ENCODE peak calls at places on chromosomes 7 and 10, in nine cellular contexts. L is activated CD4-positive, alpha-beta T cell treated with anti-CD3 and anti-CD28 coated beads for 24 hours; G is myocyte; C is GM10248; W is transverse colon; E is stimulated activated CD4-positive, alpha-beta T cell treated with anti-CD3 and anti-CD28 coated beads, TNF-alpha, amount 100 ng/mL, for 4 hours; X is right cardiac atrium; A is CD8-positive, alpha-beta T cell; U is foreskin fibroblast. Y is an unnamed sample.

GRCh38 chr10:126972622-126973414 is 67.6 kb downstream of the DOCK1 start:
- DNase-seq in L (no peak), G (peak), C (no peak), W (no peak), E (no peak), X (no peak), A (no peak), U (peak), Y (peak)

GRCh38 chr7:130890176-130891020 is 156.4 kb upstream of the KLF14 start:
- DNase-seq in L (no peak), G (peak), C (no peak), W (no peak), E (no peak), X (no peak), A (no peak), U (peak), Y (no peak)

GRCh38 chr7:47351233-47352154 is 230.4 kb downstream of the TNS3 start:
- DNase-seq in L (no peak), G (no peak), C (no peak), W (peak), E (no peak), X (no peak), A (no peak), U (no peak), Y (no peak)

GRCh38 chr10:24208661-24209420 is at the start of gene KIAA1217:
- DNase-seq in L (no peak), G (peak), C (peak), W (peak), E (no peak), X (peak), A (no peak), U (peak), Y (peak)

GRCh38 chr10:97508342-97508741 is 9.6 kb downstream of the UBTD1 start:
- DNase-seq in L (no peak), G (no peak), C (no peak), W (no peak), E (no peak), X (no peak), A (no peak), U (peak), Y (peak)

GRCh38 chr7:12716134-12716667 is 28.8 kb downstream of the ARL4A start:
- DNase-seq in L (no peak), G (no peak), C (no peak), W (no peak), E (no peak), X (no peak), A (no peak), U (no peak), Y (no peak)

GRCh38 chr10:64286533-64286932 is 765.3 kb downstream of the REEP3 start:
- DNase-seq in L (no peak), G (no peak), C (no peak), W (no peak), E (no peak), X (no peak), A (no peak), U (no peak), Y (no peak)

GRCh38 chr7:150831851-150832250 is 20.5 kb upstream of the AOC1 start:
- DNase-seq in L (no peak), G (peak), C (no peak), W (no peak), E (no peak), X (no peak), A (no peak), U (no peak), Y (no peak)

GRCh38 chr10:79422178-79422892 is 23.1 kb downstream of the ZCCHC24 start:
- DNase-seq in L (no peak), G (peak), C (no peak), W (no peak), E (no peak), X (peak), A (no peak), U (peak), Y (no peak)

GRCh38 chr10:112844681-112845080 is 105.4 kb upstream of the TCF7L2 start:
- DNase-seq in L (no peak), G (no peak), C (no peak), W (no peak), E (no peak), X (no peak), A (no peak), U (peak), Y (no peak)

GRCh38 chr10:126905776-126906703 is 812 bp downstream of the DOCK1 start:
- DNase-seq in L (no peak), G (peak), C (no peak), W (peak), E (no peak), X (peak), A (no peak), U (peak), Y (peak)

GRCh38 chr10:59709472-59710125 is at the start of gene SLC16A9:
- DNase-seq in L (peak), G (peak), C (peak), W (peak), E (no peak), X (peak), A (no peak), U (peak), Y (peak)

GRCh38 chr10:88994034-88994433 is 3.4 kb downstream of the FAS start:
- DNase-seq in L (no peak), G (no peak), C (peak), W (no peak), E (no peak), X (no peak), A (no peak), U (peak), Y (no peak)

GRCh38 chr7:110544199-110544598 is 546.7 kb upstream of the LRRN3 start:
- DNase-seq in L (no peak), G (no peak), C (no peak), W (no peak), E (no peak), X (no peak), A (no peak), U (peak), Y (no peak)

GRCh38 chr10:89347706-89348457 is 20.1 kb downstream of the IFIT3 start:
- DNase-seq in L (no peak), G (no peak), C (no peak), W (no peak), E (no peak), X (no peak), A (no peak), U (no peak), Y (no peak)

GRCh38 chr7:17771901-17772408 is 168.3 kb downstream of the SNX13 start:
- DNase-seq in L (no peak), G (no peak), C (no peak), W (no peak), E (no peak), X (no peak), A (no peak), U (no peak), Y (no peak)

GRCh38 chr7:77439572-77439971 is 23.4 kb upstream of the GSAP start:
- DNase-seq in L (no peak), G (peak), C (no peak), W (peak), E (no peak), X (peak), A (no peak), U (peak), Y (peak)

GRCh38 chr7:157008206-157009169 is 2.0 kb downstream of the MNX1 start:
- DNase-seq in L (no peak), G (no peak), C (no peak), W (no peak), E (no peak), X (no peak), A (no peak), U (no peak), Y (no peak)

GRCh38 chr7:44634839-44635591 is 28.6 kb downstream of the OGDH start:
- DNase-seq in L (no peak), G (peak), C (no peak), W (peak), E (no peak), X (peak), A (peak), U (no peak), Y (no peak)